ENCODE peak calls at places on chromosomes 13 and 19, in nine cellular contexts. D is fibroblast of lung, A is brain microvascular endothelial cell, S is HFF-Myc, G is fibroblast of mammary gland, T is psoas muscle, X is right atrium auricular region, F is bronchial epithelial cell, W is thoracic aorta. E is an unnamed sample.

GRCh38 chr13:78102121-78102677 is 183.6 kb upstream of the EDNRB start:
- DNase-seq in D (peak), A (peak), S (no peak), G (peak), T (peak), X (peak), F (peak), W (no peak), E (peak)

GRCh38 chr19:37329686-37330085 is 41.2 kb upstream of the ZNF527 start:
- DNase-seq in D (no peak), A (no peak), S (no peak), G (peak), T (no peak), X (no peak), F (no peak), W (no peak), E (peak)

GRCh38 chr13:114142640-114143490 is 10.4 kb upstream of the RASA3 start:
- DNase-seq in D (no peak), A (no peak), S (no peak), G (no peak), T (peak), X (no peak), F (peak), W (no peak), E (no peak)

GRCh38 chr13:33125821-33126570 is 109.8 kb downstream of the KL start:
- DNase-seq in D (peak), A (peak), S (peak), G (peak), T (peak), X (peak), F (peak), W (peak), E (peak)

GRCh38 chr13:62910541-62910940 is 1494.9 kb upstream of the PCDH20 start:
- DNase-seq in D (no peak), A (no peak), S (peak), G (no peak), T (no peak), X (no peak), F (no peak), W (no peak), E (no peak)

GRCh38 chr13:51539887-51540286 is 44.4 kb upstream of the WDFY2 start:
- DNase-seq in D (no peak), A (no peak), S (no peak), G (peak), T (no peak), X (no peak), F (peak), W (no peak), E (peak)

GRCh38 chr19:12786950-12787349 is 4.3 kb upstream of the JUNB start:
- DNase-seq in D (no peak), A (no peak), S (no peak), G (no peak), T (no peak), X (no peak), F (no peak), W (no peak), E (no peak)

GRCh38 chr19:844300-844971 is 3.6 kb downstream of the PRTN3 start:
- DNase-seq in D (no peak), A (no peak), S (no peak), G (no peak), T (peak), X (no peak), F (no peak), W (no peak), E (no peak)

GRCh38 chr13:76864259-76864658 is 21.9 kb downstream of the KCTD12 start:
- DNase-seq in D (no peak), A (no peak), S (no peak), G (no peak), T (no peak), X (no peak), F (no peak), W (no peak), E (no peak)

GRCh38 chr19:55526216-55527196 is 10.4 kb downstream of the SBK2 start:
- DNase-seq in D (peak), A (peak), S (no peak), G (peak), T (peak), X (peak), F (peak), W (no peak), E (peak)

GRCh38 chr19:55536951-55537740 is at the start of gene SBK2:
- DNase-seq in D (no peak), A (no peak), S (no peak), G (no peak), T (no peak), X (no peak), F (no peak), W (no peak), E (no peak)

GRCh38 chr19:2229103-2230028 is 6.8 kb downstream of the PLEKHJ1 start:
- DNase-seq in D (no peak), A (no peak), S (no peak), G (no peak), T (no peak), X (no peak), F (no peak), W (no peak), E (no peak)
- H3K4me3 ChIP-seq in D (no peak), A (no peak), S (no peak), G (no peak), T (no peak), X (no peak), F (no peak), W (no peak), E (no peak)

GRCh38 chr19:41217741-41218140 is 1.3 kb upstream of the AXL start:
- DNase-seq in D (no peak), A (no peak), S (no peak), G (no peak), T (no peak), X (no peak), F (no peak), W (no peak), E (no peak)

GRCh38 chr19:41219924-41220567 is 1.0 kb downstream of the AXL start:
- DNase-seq in D (peak), A (peak), S (no peak), G (peak), T (peak), X (no peak), F (no peak), W (peak), E (peak)

GRCh38 chr19:41218615-41219507 is at the start of gene AXL:
- DNase-seq in D (peak), A (peak), S (peak), G (peak), T (peak), X (peak), F (peak), W (peak), E (peak)

GRCh38 chr19:41221514-41222205 is 2.6 kb downstream of the AXL start:
- DNase-seq in D (no peak), A (no peak), S (no peak), G (no peak), T (no peak), X (no peak), F (no peak), W (no peak), E (no peak)

DNA sequence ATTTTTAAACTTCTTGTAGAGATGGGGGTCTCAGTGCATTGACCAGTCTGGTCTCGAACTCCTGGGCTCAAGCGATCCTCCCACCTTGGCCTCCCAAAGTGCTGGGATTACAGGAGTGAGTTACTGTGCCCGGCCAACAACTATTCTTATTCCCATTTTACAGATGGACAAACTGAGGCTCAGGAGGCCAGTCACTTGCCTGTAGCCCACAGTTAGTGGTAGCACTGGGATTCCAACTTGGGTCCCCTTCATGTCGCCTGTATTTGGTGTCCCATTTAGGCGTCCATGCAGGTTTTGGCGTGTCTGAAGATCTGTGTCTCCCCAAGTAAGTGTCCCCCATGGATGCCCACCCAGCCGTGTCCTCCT is 791 bp upstream of the AXL start:
- DNase-seq in D (no peak), A (no peak), S (no peak), G (no peak), T (no peak), X (no peak), F (no peak), W (no peak), E (no peak)
- H3K4me3 ChIP-seq in D (peak), A (no peak), S (peak), G (peak), T (peak), X (peak), F (peak), W (peak), E (no peak)

GRCh38 chr19:45780448-45781281 is 1.6 kb downstream of the DMPK start:
- DNase-seq in D (no peak), A (no peak), S (no peak), G (no peak), T (no peak), X (no peak), F (no peak), W (no peak), E (no peak)
- H3K4me3 ChIP-seq in D (peak), A (no peak), S (no peak), G (no peak), T (peak), X (peak), F (no peak), W (peak), E (no peak)

GRCh38 chr19:35740423-35741215 is 1.6 kb downstream of the IGFLR1 start:
- DNase-seq in D (peak), A (peak), S (peak), G (peak), T (peak), X (peak), F (peak), W (peak), E (peak)

GRCh38 chr19:35738887-35739229 is 3.4 kb downstream of the IGFLR1 start:
- DNase-seq in D (no peak), A (no peak), S (no peak), G (peak), T (no peak), X (no peak), F (no peak), W (no peak), E (no peak)

GRCh38 chr19:35738021-35738886 is 4.0 kb downstream of the IGFLR1 start:
- DNase-seq in D (no peak), A (no peak), S (no peak), G (no peak), T (no peak), X (no peak), F (no peak), W (no peak), E (no peak)

GRCh38 chr19:35740108-35740422 is 2.2 kb downstream of the IGFLR1 start:
- DNase-seq in D (no peak), A (no peak), S (no peak), G (no peak), T (no peak), X (no peak), F (no peak), W (no peak), E (no peak)

DNA sequence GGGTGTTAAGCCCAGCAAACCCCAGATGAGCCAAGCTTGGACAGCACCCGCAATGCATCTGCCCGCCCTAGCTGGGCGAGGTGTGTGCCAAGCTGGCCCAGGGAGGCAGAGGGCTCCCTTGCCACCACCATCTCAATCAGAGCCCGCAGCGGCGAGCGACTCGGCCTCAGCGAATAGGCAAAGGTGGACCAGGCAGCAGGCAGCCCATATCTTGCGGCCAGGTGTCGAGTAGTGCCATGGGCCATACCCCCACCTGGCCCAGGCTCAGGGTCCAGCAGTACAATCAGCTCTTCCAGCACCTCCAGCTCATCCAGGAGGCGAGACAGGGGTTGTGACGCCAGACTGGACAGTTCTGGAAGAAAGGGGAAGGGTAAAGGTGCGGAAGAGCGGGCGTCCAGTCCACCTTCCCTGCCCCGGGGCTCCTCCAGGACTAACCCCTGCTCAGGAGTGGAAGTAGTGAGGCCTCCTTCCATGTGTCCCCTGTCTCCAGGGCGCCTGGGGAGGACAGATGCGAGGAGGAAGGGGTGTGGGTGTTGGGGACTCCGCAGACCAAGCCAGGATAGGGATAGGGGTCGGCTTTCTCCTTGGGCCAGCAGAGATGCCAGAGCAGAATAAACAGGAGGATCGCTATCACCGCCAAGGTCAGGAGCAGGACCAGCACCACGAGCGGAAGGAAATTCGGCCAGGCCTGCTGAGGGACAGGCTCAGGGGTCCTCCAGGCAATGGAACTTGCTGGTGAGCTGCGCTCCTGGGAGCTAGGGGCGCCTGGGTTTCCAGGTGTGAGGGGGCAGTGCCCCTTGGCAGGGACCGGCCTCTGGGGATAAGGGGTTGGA is 2.8 kb downstream of the IGFLR1 start:
- DNase-seq in D (no peak), A (no peak), S (no peak), G (no peak), T (no peak), X (no peak), F (no peak), W (no peak), E (no peak)
- H3K4me3 ChIP-seq in D (peak), A (peak), S (peak), G (peak), T (peak), X (peak), F (no peak), W (peak), E (peak)

DNA sequence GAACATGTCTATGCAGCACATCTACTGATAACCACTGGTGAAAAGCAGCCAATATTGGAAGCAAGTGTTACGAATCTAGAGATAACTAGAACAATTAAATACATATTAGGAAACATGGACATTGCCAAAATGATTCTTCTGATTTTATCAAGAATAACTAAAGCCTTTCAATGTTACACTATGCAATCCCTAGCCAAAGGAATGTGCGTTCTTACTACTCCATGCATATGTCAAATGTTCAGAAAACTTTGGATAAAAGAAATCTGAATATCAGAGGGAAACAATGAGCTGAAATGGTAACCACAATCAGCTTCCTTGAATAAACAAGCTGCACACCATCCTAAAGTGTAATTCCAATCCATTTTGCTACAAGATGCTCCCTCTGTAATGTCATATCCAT is 941 bp upstream of the POSTN start:
- DNase-seq in D (peak), A (no peak), S (no peak), G (no peak), T (no peak), X (no peak), F (no peak), W (no peak), E (no peak)
- H3K4me3 ChIP-seq in D (peak), A (no peak), S (no peak), G (no peak), T (no peak), X (no peak), F (no peak), W (no peak), E (peak)

E was measured in cardiac fibroblast.